ENCODE peak calls at places on chromosome 15, in seven cellular contexts. Y is EH; F is stimulated activated CD8-positive, alpha-beta memory T cell treated with anti-CD3 and anti-CD28 coated beads, Interleukin-7, amount 100 ng/mL, for 1 hour; I is WTC11; H is iPS-NIHi11; Q is effector memory CD8-positive, alpha-beta T cell; V is AG10803. N is an unnamed sample.

GRCh38 chr15:51155906-51156305 is 61.2 kb upstream of the TNFAIP8L3 start:
- DNase-seq in Y (no peak), I (no peak), V (no peak), Q (no peak), F (no peak), H (no peak), N (no peak)

GRCh38 chr15:91146728-91147127 is 46.7 kb downstream of the SV2B start:
- DNase-seq in Y (no peak), Q (no peak), H (no peak), V (no peak), I (no peak), F (no peak), N (no peak)

GRCh38 chr15:40582726-40583246 is 11.3 kb upstream of the KNL1 start:
- DNase-seq in H (peak), I (no peak), V (peak), F (no peak), Q (no peak), Y (no peak), N (peak)

GRCh38 chr15:40847225-40847961 is 3.5 kb downstream of the SPINT1 start:
- DNase-seq in Y (peak), F (no peak), I (no peak), V (no peak), H (peak), Q (no peak), N (peak)

GRCh38 chr15:68402432-68403160 is 29.4 kb downstream of the ITGA11 start:
- DNase-seq in H (no peak), Q (no peak), V (no peak), F (no peak), I (no peak), Y (no peak), N (no peak)

GRCh38 chr15:68017221-68017620 is 36.9 kb upstream of the PIAS1 start:
- DNase-seq in Q (no peak), V (no peak), H (no peak), F (no peak), Y (peak), I (no peak), N (no peak)

GRCh38 chr15:64460737-64461576 is 579 bp downstream of the ZNF609 start:
- DNase-seq in I (peak), V (peak), H (peak), F (peak), Y (peak), Q (no peak), N (no peak)

GRCh38 chr15:73969151-73969759 is 22.8 kb downstream of the STOML1 start:
- DNase-seq in Q (no peak), I (no peak), F (no peak), Y (peak), H (no peak), V (no peak), N (no peak)

GRCh38 chr15:58568157-58568571 is 136.4 kb downstream of the LIPC start:
- DNase-seq in Y (no peak), Q (no peak), H (no peak), I (no peak), V (no peak), F (no peak), N (no peak)

GRCh38 chr15:25171111-25171811 is 216.5 kb downstream of the SNRPN start:
- DNase-seq in Q (no peak), Y (no peak), V (no peak), F (no peak), H (no peak), I (peak), N (no peak)

GRCh38 chr15:39156166-39156565 is 424.7 kb upstream of the THBS1 start:
- DNase-seq in V (peak), F (no peak), Q (no peak), H (no peak), Y (no peak), I (no peak), N (no peak)

GRCh38 chr15:64164436-64164835 is 1.6 kb upstream of the PPIB start:
- DNase-seq in I (no peak), Q (no peak), Y (no peak), H (no peak), V (no peak), F (no peak), N (no peak)

GRCh38 chr15:25792128-25792527 is 71.0 kb downstream of the ATP10A start:
- DNase-seq in H (no peak), I (no peak), V (no peak), Y (no peak), F (no peak), Q (no peak), N (no peak)

GRCh38 chr15:78304487-78305413 is 5.3 kb upstream of the SKIC8 start:
- DNase-seq in F (no peak), V (no peak), Q (no peak), Y (no peak), H (no peak), I (no peak), N (no peak)

GRCh38 chr15:52427804-52428203 is 100.9 kb downstream of the MYO5A start:
- DNase-seq in V (peak), I (no peak), H (peak), Y (peak), F (no peak), Q (no peak), N (no peak)

GRCh38 chr15:45616901-45617323 is 17.9 kb upstream of the SQOR start:
- DNase-seq in Q (no peak), I (no peak), V (no peak), F (no peak), Y (no peak), H (no peak), N (no peak)

GRCh38 chr15:32716960-32717289 is 879 bp upstream of the GREM1 start:
- DNase-seq in I (no peak), Y (no peak), V (no peak), H (no peak), F (no peak), Q (no peak), N (no peak)

GRCh38 chr15:101370330-101371024 is 75.4 kb upstream of the SNRPA1 start:
- DNase-seq in F (no peak), Q (no peak), I (no peak), V (no peak), Y (no peak), H (no peak), N (no peak)

GRCh38 chr15:66631616-66632263 is 65.9 kb upstream of the LCTL start:
- DNase-seq in F (no peak), Y (no peak), I (no peak), Q (no peak), H (no peak), V (no peak), N (peak)

GRCh38 chr15:55230051-55230670 is 33.4 kb upstream of the RSL24D1 start:
- DNase-seq in Q (no peak), Y (peak), F (no peak), H (no peak), I (no peak), V (peak), N (no peak)

GRCh38 chr15:65069179-65069578 is 1.4 kb upstream of the RASL12 start:
- DNase-seq in V (peak), F (no peak), H (no peak), Y (peak), I (no peak), Q (no peak), N (no peak)

N was measured in H7.